ENCODE peak calls at places on chromosomes 12 and 14, in six cellular contexts. One of them, this sample, is unnamed.

GRCh38 chr12:106976013-106976658 is 10.8 kb downstream of the MTERF2 start:
- DNase-seq in astrocyte of the cerebellum: no peak
- DNase-seq in GM06990: no peak
- DNase-seq in GM12864: no peak
- DNase-seq in fibroblast of lung: peak; percentile 81
- DNase-seq in endodermal cell: no peak
- DNase-seq in this sample: peak; percentile 87

GRCh38 chr14:42130809-42131208 is 524.1 kb downstream of the LRFN5 start:
- DNase-seq in astrocyte of the cerebellum: no peak
- DNase-seq in GM06990: no peak
- DNase-seq in GM12864: no peak
- DNase-seq in fibroblast of lung: no peak
- DNase-seq in endodermal cell: no peak
- DNase-seq in this sample: no peak

GRCh38 chr14:71716371-71716770 is 215.9 kb upstream of the RGS6 start:
- DNase-seq in astrocyte of the cerebellum: no peak
- DNase-seq in GM06990: no peak
- DNase-seq in GM12864: no peak
- DNase-seq in fibroblast of lung: peak; percentile 88
- DNase-seq in endodermal cell: no peak
- DNase-seq in this sample: peak; percentile 66

GRCh38 chr12:92505373-92506340 is 197.1 kb upstream of the PLEKHG7 start:
- DNase-seq in astrocyte of the cerebellum: no peak
- DNase-seq in GM06990: peak; percentile 69
- DNase-seq in GM12864: peak; percentile 71
- DNase-seq in fibroblast of lung: peak; percentile 9
- DNase-seq in endodermal cell: no peak
- DNase-seq in this sample: peak; percentile 67

GRCh38 chr12:461425-461824 is 1.7 kb downstream of the B4GALNT3 start:
- DNase-seq in astrocyte of the cerebellum: no peak
- DNase-seq in GM06990: no peak
- DNase-seq in GM12864: no peak
- DNase-seq in fibroblast of lung: no peak
- DNase-seq in endodermal cell: peak; percentile 59
- DNase-seq in this sample: no peak

GRCh38 chr14:89466939-89467338 is 49.9 kb upstream of the FOXN3 start:
- DNase-seq in astrocyte of the cerebellum: no peak
- DNase-seq in GM06990: no peak
- DNase-seq in GM12864: no peak
- DNase-seq in fibroblast of lung: no peak
- DNase-seq in endodermal cell: peak; percentile 68
- DNase-seq in this sample: no peak

GRCh38 chr12:56128669-56129209 is 672 bp downstream of the ESYT1 start:
- DNase-seq in astrocyte of the cerebellum: no peak
- DNase-seq in GM06990: peak; percentile 51
- DNase-seq in GM12864: no peak
- DNase-seq in fibroblast of lung: peak; percentile 29
- DNase-seq in endodermal cell: no peak
- DNase-seq in this sample: peak; percentile 31

GRCh38 chr12:109538191-109538863 is 35.0 kb downstream of the MMAB start:
- DNase-seq in astrocyte of the cerebellum: no peak
- DNase-seq in GM06990: no peak
- DNase-seq in GM12864: no peak
- DNase-seq in fibroblast of lung: no peak
- DNase-seq in endodermal cell: no peak
- DNase-seq in this sample: no peak

GRCh38 chr12:71665109-71665476 is 992 bp downstream of the THAP2 start:
- DNase-seq in astrocyte of the cerebellum: no peak
- DNase-seq in GM06990: no peak
- DNase-seq in GM12864: no peak
- DNase-seq in fibroblast of lung: no peak
- DNase-seq in endodermal cell: no peak
- DNase-seq in this sample: no peak

GRCh38 chr12:53159195-53159834 is 21.2 kb upstream of the ZNF740 start:
- DNase-seq in astrocyte of the cerebellum: peak; percentile 53
- DNase-seq in GM06990: peak; percentile 60
- DNase-seq in GM12864: peak; percentile 71
- DNase-seq in fibroblast of lung: peak; percentile 48
- DNase-seq in endodermal cell: peak; percentile 99
- DNase-seq in this sample: peak; percentile 88

GRCh38 chr12:53123578-53124351 is 20.5 kb downstream of the SOAT2 start:
- DNase-seq in astrocyte of the cerebellum: no peak
- DNase-seq in GM06990: no peak
- DNase-seq in GM12864: no peak
- DNase-seq in fibroblast of lung: peak; percentile 65
- DNase-seq in endodermal cell: no peak
- DNase-seq in this sample: peak; percentile 21

GRCh38 chr12:119988788-119989618 is at the start of gene BICDL1:
- DNase-seq in astrocyte of the cerebellum: no peak
- DNase-seq in GM06990: peak; percentile 99
- DNase-seq in GM12864: peak; percentile 80
- DNase-seq in fibroblast of lung: peak; percentile 40
- DNase-seq in endodermal cell: peak; percentile 99
- DNase-seq in this sample: peak; percentile 32

GRCh38 chr14:50039734-50040400 is 76.5 kb downstream of the VCPKMT start:
- DNase-seq in astrocyte of the cerebellum: no peak
- DNase-seq in GM06990: no peak
- DNase-seq in GM12864: no peak
- DNase-seq in fibroblast of lung: peak; percentile 69
- DNase-seq in endodermal cell: no peak
- DNase-seq in this sample: peak; percentile 93

GRCh38 chr12:129961111-129961510 is 57.3 kb upstream of the TMEM132D start:
- DNase-seq in astrocyte of the cerebellum: no peak
- DNase-seq in GM06990: no peak
- DNase-seq in GM12864: no peak
- DNase-seq in fibroblast of lung: peak; percentile 23
- DNase-seq in endodermal cell: no peak
- DNase-seq in this sample: no peak

GRCh38 chr12:129961856-129962255 is 58.0 kb upstream of the TMEM132D start:
- DNase-seq in astrocyte of the cerebellum: no peak
- DNase-seq in GM06990: no peak
- DNase-seq in GM12864: no peak
- DNase-seq in fibroblast of lung: no peak
- DNase-seq in endodermal cell: no peak
- DNase-seq in this sample: no peak

GRCh38 chr12:129964300-129964699 is 60.5 kb upstream of the TMEM132D start:
- DNase-seq in astrocyte of the cerebellum: no peak
- DNase-seq in GM06990: no peak
- DNase-seq in GM12864: no peak
- DNase-seq in fibroblast of lung: no peak
- DNase-seq in endodermal cell: no peak
- DNase-seq in this sample: no peak

GRCh38 chr12:129964826-129965457 is 61.1 kb upstream of the TMEM132D start:
- DNase-seq in astrocyte of the cerebellum: no peak
- DNase-seq in GM06990: no peak
- DNase-seq in GM12864: no peak
- DNase-seq in fibroblast of lung: no peak
- DNase-seq in endodermal cell: no peak
- DNase-seq in this sample: no peak

GRCh38 chr12:129966086-129966640 is 62.3 kb upstream of the TMEM132D start:
- DNase-seq in astrocyte of the cerebellum: no peak
- DNase-seq in GM06990: no peak
- DNase-seq in GM12864: no peak
- DNase-seq in fibroblast of lung: no peak
- DNase-seq in endodermal cell: peak; percentile 71
- DNase-seq in this sample: no peak
- H3K4me3 ChIP-seq in astrocyte of the cerebellum: no peak overlapping the region
- H3K4me3 ChIP-seq in GM06990: no peak overlapping the region
- H3K4me3 ChIP-seq in GM12864: no peak overlapping the region
- H3K4me3 ChIP-seq in fibroblast of lung: no peak overlapping the region
- H3K4me3 ChIP-seq in endodermal cell: no peak overlapping the region
- H3K4me3 ChIP-seq in this sample: no peak overlapping the region

DNA sequence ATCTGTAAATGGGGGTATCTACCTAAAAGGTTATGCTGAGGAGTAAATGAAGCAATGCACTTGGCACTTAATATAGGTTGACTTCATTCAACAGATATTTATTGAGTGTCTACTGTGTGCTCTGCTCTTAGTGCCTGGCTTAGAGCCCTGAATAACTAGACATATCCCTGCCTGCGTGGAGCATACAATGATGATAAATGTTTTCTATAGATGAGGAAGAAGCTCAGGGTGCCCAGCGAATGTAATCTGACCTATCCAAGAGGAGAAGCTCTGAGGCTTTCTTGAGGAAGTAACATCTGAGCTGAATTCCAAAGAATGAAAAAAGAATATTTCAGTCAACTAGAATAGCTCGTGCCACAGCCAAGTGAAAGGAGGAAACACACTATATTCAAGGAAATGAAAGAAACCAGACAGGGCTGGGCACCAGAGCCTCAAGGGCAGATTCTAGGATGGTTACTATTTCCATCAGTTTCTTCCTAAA is 17.9 kb upstream of the HIGD1C start:
- DNase-seq in astrocyte of the cerebellum: no peak
- DNase-seq in GM06990: no peak
- DNase-seq in GM12864: no peak
- DNase-seq in fibroblast of lung: no peak
- DNase-seq in endodermal cell: no peak
- DNase-seq in this sample: peak; percentile 26
- TF ChIP-seq CTCF in astrocyte of the cerebellum: no peak
- TF ChIP-seq CTCF in GM06990: no peak
- TF ChIP-seq CTCF in GM12864: no peak
- TF ChIP-seq CTCF in fibroblast of lung: no peak
- TF ChIP-seq CTCF in endodermal cell: no peak
- TF ChIP-seq CTCF in this sample: no peak

GRCh38 chr12:69332815-69333358 is 15.3 kb upstream of the LYZ start:
- DNase-seq in astrocyte of the cerebellum: no peak
- DNase-seq in GM06990: no peak
- DNase-seq in GM12864: no peak
- DNase-seq in fibroblast of lung: no peak
- DNase-seq in endodermal cell: peak; percentile 64
- DNase-seq in this sample: no peak

GRCh38 chr12:69329669-69330428 is 18.3 kb upstream of the LYZ start:
- DNase-seq in astrocyte of the cerebellum: no peak
- DNase-seq in GM06990: no peak
- DNase-seq in GM12864: no peak
- DNase-seq in fibroblast of lung: no peak
- DNase-seq in endodermal cell: no peak
- DNase-seq in this sample: no peak

GRCh38 chr12:69331482-69331845 is 16.7 kb upstream of the LYZ start:
- DNase-seq in astrocyte of the cerebellum: no peak
- DNase-seq in GM06990: no peak
- DNase-seq in GM12864: no peak
- DNase-seq in fibroblast of lung: no peak
- DNase-seq in endodermal cell: no peak
- DNase-seq in this sample: no peak

GRCh38 chr12:69331846-69332684 is 16.1 kb upstream of the LYZ start:
- DNase-seq in astrocyte of the cerebellum: no peak
- DNase-seq in GM06990: no peak
- DNase-seq in GM12864: no peak
- DNase-seq in fibroblast of lung: no peak
- DNase-seq in endodermal cell: peak; percentile 75
- DNase-seq in this sample: no peak

DNA sequence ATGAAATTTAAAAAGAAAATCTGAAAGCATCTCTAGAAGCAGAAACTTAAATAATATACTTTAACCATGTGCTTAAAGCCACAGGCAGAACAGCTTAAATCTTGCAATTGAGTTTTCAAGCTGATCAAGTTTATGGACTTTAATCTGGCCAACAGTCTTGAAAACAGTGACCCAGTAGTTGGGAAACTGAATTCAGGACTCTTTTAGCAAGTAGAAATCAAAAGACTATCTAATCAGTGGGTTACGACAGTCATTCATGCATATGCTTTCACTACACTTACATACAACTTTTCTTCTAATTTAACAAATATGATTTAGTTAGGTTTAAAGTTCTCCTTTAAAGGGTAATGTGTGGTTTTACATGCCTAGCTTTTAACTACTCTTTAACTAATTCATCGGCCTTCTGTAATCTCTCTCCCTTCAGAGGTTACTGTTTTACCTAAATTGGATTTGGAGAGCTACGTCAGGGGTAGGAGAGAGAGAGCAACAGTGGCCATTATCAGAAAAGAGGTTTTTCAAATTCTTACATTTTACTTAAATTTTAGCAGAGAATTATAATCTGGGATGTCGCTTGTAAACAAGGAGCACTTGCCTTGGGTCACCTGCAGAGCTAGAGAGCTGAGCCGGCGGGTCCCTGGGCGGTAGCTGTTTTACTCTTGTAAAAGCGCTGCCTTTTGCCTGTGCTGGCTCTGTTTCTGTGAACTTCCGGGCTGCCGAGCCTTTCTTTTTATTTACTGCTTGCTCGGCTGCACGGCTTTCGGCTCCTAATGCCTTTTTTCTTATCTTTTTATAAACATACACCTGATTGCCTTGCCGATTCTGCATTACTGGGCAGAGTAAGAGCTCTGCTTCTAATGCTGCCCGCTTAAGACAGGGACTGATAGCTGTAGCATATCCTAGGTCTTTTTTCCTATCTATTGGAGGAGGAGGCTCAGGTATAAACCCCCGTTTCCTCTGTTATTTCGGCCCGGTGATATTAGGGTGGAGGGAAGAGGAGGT is 17.4 kb upstream of the LYZ start:
- DNase-seq in astrocyte of the cerebellum: no peak
- DNase-seq in GM06990: peak; percentile 31
- DNase-seq in GM12864: peak; percentile 18
- DNase-seq in fibroblast of lung: no peak
- DNase-seq in endodermal cell: peak; percentile 93
- DNase-seq in this sample: peak; percentile 18
- H3K4me3 ChIP-seq in astrocyte of the cerebellum: peak overlapping the region; percentile 26
- H3K4me3 ChIP-seq in GM06990: peak overlapping the region; percentile 53
- H3K4me3 ChIP-seq in GM12864: peak overlapping the region; percentile 46
- H3K4me3 ChIP-seq in fibroblast of lung: peak overlapping the region; percentile 52
- H3K4me3 ChIP-seq in endodermal cell: peak overlapping the region; percentile 89
- H3K4me3 ChIP-seq in this sample: peak overlapping the region; percentile 19

DNA sequence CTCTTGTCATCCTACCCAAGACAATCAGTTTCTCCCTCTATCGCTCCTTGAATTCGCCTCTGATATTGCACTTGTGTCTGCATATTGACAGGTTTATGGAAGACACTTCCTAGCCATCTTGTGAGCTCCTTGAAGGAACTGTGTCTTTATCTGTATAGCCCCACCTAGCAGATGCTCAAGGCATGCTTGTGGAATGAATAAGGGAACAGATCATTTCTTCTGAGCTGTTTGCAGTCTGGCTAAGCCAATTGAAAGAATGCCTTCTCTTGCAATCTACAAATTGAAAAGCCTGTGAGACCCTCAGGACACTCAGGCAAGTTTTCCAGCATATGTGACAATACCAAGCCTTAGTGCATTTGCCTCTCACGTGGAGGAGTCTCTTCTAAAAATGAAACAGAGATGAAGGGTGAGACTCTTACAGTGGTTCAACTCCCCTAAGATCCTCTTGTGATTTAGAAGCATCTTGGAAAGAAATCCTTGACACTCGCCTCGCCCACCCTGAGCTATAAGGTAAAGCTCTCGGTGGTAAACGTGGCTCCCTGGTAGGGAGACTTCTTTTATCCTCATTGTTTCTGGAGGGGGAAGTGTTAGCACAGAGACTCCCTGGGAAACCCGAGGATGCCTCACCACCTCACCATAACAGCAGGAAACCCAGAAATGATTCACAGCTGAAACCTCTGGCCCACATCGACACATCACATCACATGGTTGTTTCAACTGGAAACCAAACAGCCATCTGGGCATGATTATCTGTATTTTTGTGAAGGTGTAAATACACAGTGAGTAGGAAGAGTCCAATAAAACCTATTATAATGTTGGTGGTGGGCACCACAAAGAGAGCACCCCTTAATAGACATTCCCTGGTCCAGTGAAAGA is 112.3 kb upstream of the BCL2L14 start:
- DNase-seq in astrocyte of the cerebellum: peak; percentile 92
- DNase-seq in GM06990: no peak
- DNase-seq in GM12864: no peak
- DNase-seq in fibroblast of lung: peak; percentile 96
- DNase-seq in endodermal cell: peak; percentile 75
- DNase-seq in this sample: peak; percentile 98
- TF ChIP-seq CTCF in astrocyte of the cerebellum: peak; percentile 15
- TF ChIP-seq CTCF in GM06990: no peak
- TF ChIP-seq CTCF in GM12864: no peak
- TF ChIP-seq CTCF in fibroblast of lung: no peak
- TF ChIP-seq CTCF in endodermal cell: peak; percentile 50
- TF ChIP-seq CTCF in this sample: peak; percentile 41